ENCODE peak calls at places on chromosomes 11 and 22, in four cellular contexts. A is dermis blood vessel endothelial cell; T is stimulated activated CD4-positive, alpha-beta T cell treated with anti-CD3 and anti-CD28 coated beads, Interleukin-12 subunit alpha, Interleukin-12 subunit beta, amount 100 ng/mL, for 24 hours; E is T-helper 2 cell treated with Interferon-gamma antibody and Interleukin-4, amounts not matched to agents 5 μg/mL and 100 μg/mL, for 36 hours. C is an unnamed sample.

GRCh38 chr22:34973926-34974325 is 92.0 kb upstream of the ISX start:
- DNase-seq in T (no peak), E (no peak), A (no peak), C (no peak)

GRCh38 chr11:133361689-133361994 is 170.7 kb downstream of the OPCML start:
- DNase-seq in A (no peak), E (no peak), T (no peak), C (no peak)

GRCh38 chr11:16606784-16607674 is 131.4 kb upstream of the C11orf58 start:
- DNase-seq in E (no peak), A (peak), T (no peak), C (peak)

GRCh38 chr22:46914916-46915894 is 152.8 kb downstream of the TBC1D22A start:
- DNase-seq in T (no peak), E (no peak), A (no peak), C (no peak)

GRCh38 chr11:12276831-12277475 is 100.4 kb upstream of the PARVA start:
- DNase-seq in T (no peak), E (no peak), A (no peak), C (no peak)

GRCh38 chr11:10605941-10606381 is 37.5 kb upstream of the LYVE1 start:
- DNase-seq in A (peak), E (no peak), T (no peak), C (no peak)

GRCh38 chr11:66472054-66472453 is 5.3 kb downstream of the PELI3 start:
- DNase-seq in T (no peak), E (no peak), A (no peak), C (no peak)

GRCh38 chr22:41410311-41410751 is 28.6 kb downstream of the TEF start:
- DNase-seq in E (no peak), T (no peak), A (no peak), C (no peak)

GRCh38 chr11:125070699-125071254 is 7.7 kb downstream of the SLC37A2 start:
- DNase-seq in A (peak), E (peak), T (no peak), C (peak)

GRCh38 chr22:19743626-19744025 is 17.0 kb upstream of the TBX1 start:
- DNase-seq in T (no peak), E (no peak), A (no peak), C (no peak)

GRCh38 chr11:119677840-119678239 is 51.2 kb downstream of the NECTIN1 start:
- DNase-seq in A (no peak), T (no peak), E (no peak), C (no peak)

GRCh38 chr22:46815896-46816721 is 53.7 kb downstream of the TBC1D22A start:
- DNase-seq in E (no peak), A (peak), T (no peak), C (no peak)

GRCh38 chr22:45550891-45551290 is 48.2 kb downstream of the FBLN1 start:
- DNase-seq in A (no peak), E (no peak), T (no peak), C (no peak)

GRCh38 chr11:110311783-110312578 is 15.6 kb upstream of the RDX start:
- DNase-seq in T (no peak), E (no peak), A (peak), C (no peak)

GRCh38 chr11:114586797-114587196 is 8.8 kb downstream of the NXPE4 start:
- DNase-seq in T (no peak), A (peak), E (no peak), C (peak)

GRCh38 chr11:19352072-19352735 is 111.5 kb upstream of the E2F8 start:
- DNase-seq in E (no peak), A (no peak), T (no peak), C (no peak)

GRCh38 chr11:43573233-43573632 is 107.3 kb upstream of the HSD17B12 start:
- DNase-seq in T (no peak), A (peak), E (no peak), C (peak)

GRCh38 chr11:131455843-131456704 is 85.7 kb downstream of the NTM start:
- DNase-seq in E (no peak), T (no peak), A (no peak), C (no peak)

GRCh38 chr11:14075118-14075601 is 112.6 kb downstream of the SPON1 start:
- DNase-seq in A (no peak), E (peak), T (peak), C (no peak)

C was measured in HuH-7.